ENCODE peak calls at places on chromosomes 16 and 17, in seven cellular contexts. F, G, P, X, Z, K and U are unnamed samples.

GRCh38 chr16:67666032-67666537 is 465 bp downstream of the ENKD1 start:
- DNase-seq in F (no peak), G (no peak), P (no peak), X (no peak), Z (peak; percentile 75), K (peak; percentile 70), U (peak; percentile 83)

GRCh38 chr16:87585452-87586200 is 16.7 kb upstream of the JPH3 start:
- DNase-seq in F (no peak), G (no peak), P (no peak), X (no peak), Z (no peak), K (no peak), U (no peak)

GRCh38 chr16:51523400-51523799 is 372.3 kb upstream of the SALL1 start:
- DNase-seq in F (no peak), G (no peak), P (peak; percentile 39), X (no peak), Z (no peak), K (no peak), U (no peak)

GRCh38 chr16:73151225-73151624 is 103.3 kb upstream of the ZFHX3 start:
- DNase-seq in F (no peak), G (no peak), P (no peak), X (no peak), Z (no peak), K (no peak), U (no peak)

GRCh38 chr17:1490643-1491405 is 1.7 kb downstream of the MYO1C start:
- DNase-seq in F (peak; percentile 79), G (peak; percentile 55), P (peak; percentile 39), X (peak; percentile 70), Z (peak; percentile 74), K (peak; percentile 69), U (peak; percentile 91)

GRCh38 chr16:72008424-72009216 is at the start of gene DHODH:
- DNase-seq in F (peak; percentile 98), G (peak; percentile 96), P (peak; percentile 98), X (peak; percentile 99), Z (peak; percentile 98), K (peak; percentile 98), U (peak; percentile 99)

GRCh38 chr16:54194008-54194731 is 92.4 kb downstream of the IRX3 start:
- DNase-seq in F (peak; percentile 70), G (peak; percentile 76), P (peak; percentile 47), X (no peak), Z (peak; percentile 78), K (peak; percentile 51), U (peak; percentile 89)

GRCh38 chr17:17859909-17860760 is 23.3 kb upstream of the SREBF1 start:
- DNase-seq in F (peak; percentile 75), G (peak; percentile 72), P (peak; percentile 25), X (peak; percentile 69), Z (peak; percentile 78), K (peak; percentile 73), U (peak; percentile 86)

GRCh38 chr16:9868606-9869149 is 313.6 kb downstream of the GRIN2A start:
- DNase-seq in F (no peak), G (no peak), P (no peak), X (no peak), Z (no peak), K (no peak), U (no peak)

GRCh38 chr17:81651692-81652091 is 4.7 kb downstream of the PDE6G start:
- DNase-seq in F (no peak), G (no peak), P (peak; percentile 86), X (no peak), Z (no peak), K (peak; percentile 46), U (no peak)

DNA sequence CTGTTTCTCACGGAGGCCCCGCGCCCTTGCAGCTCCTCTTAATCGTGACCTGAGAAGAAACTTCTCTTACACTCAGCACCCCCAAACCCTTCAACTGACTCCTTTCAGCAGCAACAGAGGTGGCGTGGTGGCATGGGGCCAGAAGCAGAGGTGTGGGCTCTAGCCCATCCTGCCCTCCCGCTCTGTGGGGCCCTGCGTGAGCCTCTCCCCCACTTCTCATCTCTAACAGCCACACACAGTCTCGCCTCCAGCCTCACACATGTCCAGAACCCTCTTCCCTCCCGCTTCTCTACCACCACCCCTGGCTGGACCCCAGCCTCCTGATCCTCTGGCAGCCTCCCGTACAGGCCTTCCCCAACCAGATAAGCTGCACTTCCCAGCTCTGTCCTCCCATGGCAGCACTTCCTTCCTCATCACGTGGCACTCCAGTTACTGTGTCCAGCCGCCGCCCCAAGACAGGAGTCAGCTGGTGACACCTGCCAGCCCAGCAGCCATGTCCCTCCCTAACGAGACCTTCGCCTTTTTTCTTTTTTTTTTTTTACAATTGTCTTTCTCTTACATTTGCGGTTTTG is 30.5 kb downstream of the NSMCE1 start:
- DNase-seq in F (peak; percentile 73), G (no peak), P (no peak), X (no peak), Z (peak; percentile 36), K (no peak), U (peak; percentile 74)
- H3K4me1 ChIP-seq in F (peaks cover 91% of the 10 kb centered on the region), G (peaks cover 23% of the 10 kb centered on the region), P (peaks cover 35% of the 10 kb centered on the region), X (peaks cover 57% of the 10 kb centered on the region), Z (peaks cover 15% of the 10 kb centered on the region), K (peaks cover 40% of the 10 kb centered on the region), U (peaks cover 75% of the 10 kb centered on the region)

GRCh38 chr16:11253995-11254912 is 1.8 kb downstream of the SOCS1 start:
- DNase-seq in F (peak; percentile 34), G (no peak), P (no peak), X (peak; percentile 52), Z (no peak), K (no peak), U (no peak)
- H3K4me3 ChIP-seq in F (peak overlapping the region; percentile 74), G (peak overlapping the region; percentile 93), P (peak overlapping the region; percentile 44), X (peak overlapping the region; percentile 95), Z (peak overlapping the region; percentile 87), K (no peak overlapping the region), U (peak overlapping the region; percentile 81)

DNA sequence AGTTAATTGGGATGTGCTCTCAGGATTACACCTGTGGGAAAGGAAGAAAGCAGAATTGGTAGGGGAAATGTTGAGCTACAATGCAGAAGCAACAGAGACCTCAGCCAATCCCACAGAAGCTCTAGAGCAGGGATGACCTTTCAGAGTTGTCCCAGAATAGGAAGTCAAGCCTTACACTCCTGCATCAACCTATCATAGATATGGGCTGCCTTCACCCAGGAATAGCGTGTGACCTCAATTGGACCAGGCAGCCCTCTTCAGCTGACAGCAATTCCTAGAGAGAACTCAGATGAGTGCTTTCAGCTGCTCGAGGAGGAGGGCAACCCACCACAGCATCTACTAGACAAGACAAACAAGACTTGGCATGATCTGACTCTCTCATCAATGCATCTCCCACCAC is 189.7 kb downstream of the TMEM132E start:
- DNase-seq in F (no peak), G (no peak), P (no peak), X (no peak), Z (no peak), K (no peak), U (no peak)
- TF ChIP-seq CTCF in F (no peak), G (no peak), P (no peak), X (no peak), Z (no peak), K (no peak), U (no peak)

GRCh38 chr17:82861393-82861775 is 21.6 kb upstream of the ZNF750 start:
- DNase-seq in F (peak; percentile 4), G (no peak), P (no peak), X (no peak), Z (no peak), K (no peak), U (no peak)

GRCh38 chr17:82862191-82862590 is 22.4 kb upstream of the ZNF750 start:
- DNase-seq in F (no peak), G (no peak), P (no peak), X (no peak), Z (no peak), K (no peak), U (no peak)

GRCh38 chr17:82859431-82860403 is 19.9 kb upstream of the ZNF750 start:
- DNase-seq in F (peak; percentile 75), G (no peak), P (peak; percentile 86), X (peak; percentile 87), Z (no peak), K (no peak), U (peak; percentile 85)

GRCh38 chr17:82860606-82861392 is 21.0 kb upstream of the ZNF750 start:
- DNase-seq in F (peak; percentile 30), G (no peak), P (no peak), X (no peak), Z (no peak), K (no peak), U (no peak)

GRCh38 chr17:82858376-82859126 is 18.7 kb upstream of the ZNF750 start:
- DNase-seq in F (no peak), G (peak; percentile 89), P (no peak), X (peak; percentile 69), Z (no peak), K (peak; percentile 29), U (no peak)
- H3K4me1 ChIP-seq in F (peaks cover 20% of the 10 kb centered on the region), G (peaks cover 4% of the 10 kb centered on the region), P (peaks cover 7% of the 10 kb centered on the region), X (peaks cover 58% of the 10 kb centered on the region), Z (peaks cover 4% of the 10 kb centered on the region), K (peaks cover 11% of the 10 kb centered on the region), U (peaks cover 14% of the 10 kb centered on the region)

GRCh38 chr16:50068550-50068949 is 2.8 kb downstream of the HEATR3 start:
- DNase-seq in F (no peak), G (no peak), P (peak; percentile 59), X (no peak), Z (no peak), K (no peak), U (no peak)
- H3K4me3 ChIP-seq in F (no peak overlapping the region), G (no peak overlapping the region), P (no peak overlapping the region), X (no peak overlapping the region), Z (no peak overlapping the region), K (no peak overlapping the region), U (no peak overlapping the region)

GRCh38 chr17:77610518-77610893 is 348.0 kb upstream of the TNRC6C start:
- DNase-seq in F (no peak), G (no peak), P (no peak), X (no peak), Z (no peak), K (no peak), U (no peak)
- TF ChIP-seq CTCF in F (no peak), G (no peak), P (no peak), X (no peak), Z (no peak), K (no peak), U (no peak)

GRCh38 chr17:79006001-79006400 is 3.6 kb downstream of the CANT1 start:
- DNase-seq in F (peak; percentile 32), G (no peak), P (no peak), X (no peak), Z (peak; percentile 33), K (no peak), U (peak; percentile 65)
- H3K4me1 ChIP-seq in F (peaks cover 38% of the 10 kb centered on the region), G (peaks cover 16% of the 10 kb centered on the region), P (peaks cover 4% of the 10 kb centered on the region), X (peaks cover 47% of the 10 kb centered on the region), Z (peaks cover 14% of the 10 kb centered on the region), K (peaks cover 49% of the 10 kb centered on the region), U (peaks cover 44% of the 10 kb centered on the region)

DNA sequence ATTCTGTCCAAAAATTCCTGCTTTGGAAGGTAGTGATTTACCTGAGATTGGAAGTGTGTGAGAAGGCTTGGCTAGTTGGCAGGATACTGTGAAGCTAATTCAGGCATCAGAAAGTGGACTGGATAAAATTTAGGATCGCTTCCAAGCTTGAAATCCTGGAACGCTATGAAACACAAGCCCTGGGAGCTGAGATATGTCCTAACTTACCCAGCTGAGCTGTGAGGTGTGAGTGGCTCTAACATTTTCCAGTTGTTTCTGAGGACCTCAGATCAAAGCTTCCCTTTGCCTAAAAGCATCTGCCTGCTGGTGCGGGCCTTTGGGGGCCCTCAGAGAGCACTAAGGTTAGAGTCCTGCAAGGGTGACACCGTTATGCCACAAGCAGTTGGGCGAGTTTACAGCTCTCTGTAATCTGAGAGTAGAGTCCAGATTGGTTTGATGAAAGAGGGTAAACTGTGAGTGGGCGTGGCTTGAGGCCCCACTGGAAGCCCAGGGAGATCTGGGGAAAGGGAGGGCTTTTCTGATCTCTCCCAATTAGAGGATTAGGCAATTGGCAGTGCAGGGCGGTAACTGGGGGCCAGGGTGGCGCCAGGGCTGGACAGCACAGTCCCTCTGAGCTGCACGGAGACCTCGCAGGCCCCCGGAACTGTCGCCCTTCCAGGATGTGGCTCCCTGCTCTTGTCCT is 72.8 kb downstream of the CES1 start:
- DNase-seq in F (peak; percentile 42), G (no peak), P (no peak), X (no peak), Z (peak; percentile 42), K (peak; percentile 17), U (no peak)
- H3K4me3 ChIP-seq in F (peak overlapping the region; percentile 11), G (no peak overlapping the region), P (no peak overlapping the region), X (no peak overlapping the region), Z (no peak overlapping the region), K (no peak overlapping the region), U (no peak overlapping the region)